ENCODE peak calls at places on chromosomes 12 and 14, in four cellular contexts. S is posterior cingulate gyrus; D is stimulated activated CD4-positive, alpha-beta T cell treated with anti-CD3 and anti-CD28 coated beads, Interleukin-4, amount 100 ng/mL, for 24 hours; N is NCI-H1092. W is an unnamed sample.

GRCh38 chr14:102878970-102879460 is 43.4 kb upstream of the AMN start:
- DNase-seq in S (no peak), D (no peak), N (no peak), W (no peak)

GRCh38 chr12:57000393-57000792 is 6.0 kb downstream of the ZBTB39 start:
- DNase-seq in S (no peak), D (no peak), N (no peak), W (no peak)

GRCh38 chr12:113019045-113019444 is 37.5 kb upstream of the DTX1 start:
- DNase-seq in S (no peak), D (no peak), N (no peak), W (no peak)

GRCh38 chr14:70665448-70666363 is 24.0 kb downstream of the TTC9 start:
- DNase-seq in S (no peak), D (no peak), N (peak; percentile 19), W (no peak)

GRCh38 chr14:30822080-30822571 is 52.2 kb upstream of the COCH start:
- DNase-seq in S (no peak), D (no peak), N (no peak), W (no peak)

GRCh38 chr12:65699251-65699650 is 125.0 kb upstream of the HMGA2 start:
- DNase-seq in S (no peak), D (no peak), N (no peak), W (no peak)

GRCh38 chr12:93243689-93244513 is 133.8 kb upstream of the NUDT4 start:
- DNase-seq in S (no peak), D (no peak), N (no peak), W (no peak)

GRCh38 chr14:51539571-51540037 is 112.1 kb upstream of the FRMD6 start:
- DNase-seq in S (no peak), D (no peak), N (no peak), W (no peak)

GRCh38 chr12:51874013-51874412 is 13.9 kb upstream of the ANKRD33 start:
- DNase-seq in S (no peak), D (no peak), N (no peak), W (no peak)

GRCh38 chr12:94289551-94290312 is 141.4 kb downstream of the PLXNC1 start:
- DNase-seq in S (no peak), D (no peak), N (no peak), W (peak; percentile 57)

GRCh38 chr14:51424569-51425251 is 184.7 kb downstream of the TMX1 start:
- DNase-seq in S (no peak), D (no peak), N (no peak), W (no peak)

GRCh38 chr12:120540445-120540844 is 6.3 kb downstream of the RNF10 start:
- DNase-seq in S (no peak), D (no peak), N (no peak), W (no peak)

GRCh38 chr14:51643137-51643536 is 8.6 kb upstream of the FRMD6 start:
- DNase-seq in S (no peak), D (no peak), N (no peak), W (no peak)

GRCh38 chr14:68968051-68968450 is 11.1 kb downstream of the ACTN1 start:
- DNase-seq in S (no peak), D (peak; percentile 45), N (no peak), W (no peak)

GRCh38 chr14:56340921-56341320 is 222.7 kb downstream of the PELI2 start:
- DNase-seq in S (no peak), D (no peak), N (no peak), W (no peak)

GRCh38 chr12:122867701-122868461 is 28.0 kb downstream of the VPS37B start:
- DNase-seq in S (no peak), D (no peak), N (no peak), W (no peak)

GRCh38 chr12:57138526-57139272 is 8.7 kb downstream of the LRP1-AS start:
- DNase-seq in S (no peak), D (no peak), N (no peak), W (no peak)

GRCh38 chr14:103115845-103116572 is 7.3 kb upstream of the TNFAIP2 start:
- DNase-seq in S (no peak), D (no peak), N (no peak), W (no peak)

GRCh38 chr12:45362291-45362690 is 146.4 kb downstream of the ANO6 start:
- DNase-seq in S (no peak), D (no peak), N (no peak), W (no peak)

GRCh38 chr12:12979731-12980259 is 20.3 kb downstream of the HEBP1 start:
- DNase-seq in S (no peak), D (no peak), N (no peak), W (no peak)

GRCh38 chr12:42238240-42239140 is at the start of gene YAF2:
- DNase-seq in S (peak; percentile 90), D (peak; percentile 88), N (peak; percentile 80), W (peak; percentile 69)

GRCh38 chr14:65170318-65170717 is 68.0 kb upstream of the MAX start:
- DNase-seq in S (no peak), D (no peak), N (no peak), W (no peak)

GRCh38 chr14:25056688-25057078 is 6.7 kb upstream of the STXBP6 start:
- DNase-seq in S (no peak), D (no peak), N (no peak), W (no peak)

GRCh38 chr12:2960432-2960956 is 1.3 kb downstream of the TEAD4 start:
- DNase-seq in S (no peak), D (peak; percentile 19), N (no peak), W (no peak)

GRCh38 chr14:28652782-28653181 is 113.8 kb upstream of the FOXG1 start:
- DNase-seq in S (no peak), D (no peak), N (no peak), W (no peak)

GRCh38 chr14:21518725-21519124 is 7.4 kb downstream of the SALL2 start:
- DNase-seq in S (no peak), D (no peak), N (no peak), W (no peak)